ENCODE peak calls at places on chromosomes 4 and X, in eight cellular contexts. One of them, this sample, is unnamed.

GRCh38 chr4:31964691-31965090 is 1244.5 kb downstream of the PCDH7 start:
- DNase-seq in neural progenitor cell: no peak
- DNase-seq in mesenchymal stem cell: no peak
- DNase-seq in GM12878: no peak
- DNase-seq in IMR-90: no peak
- DNase-seq in colonic mucosa: no peak
- DNase-seq in NT2/D1: no peak
- DNase-seq in Karpas-422: no peak
- DNase-seq in this sample: no peak

GRCh38 chrX:2642146-2642545 is 48.9 kb upstream of the CD99 start:
- DNase-seq in neural progenitor cell: no peak
- DNase-seq in mesenchymal stem cell: no peak
- DNase-seq in GM12878: no peak
- DNase-seq in IMR-90: no peak
- DNase-seq in colonic mucosa: no peak
- DNase-seq in NT2/D1: no peak
- DNase-seq in Karpas-422: no peak
- DNase-seq in this sample: no peak

GRCh38 chr4:113474017-113474416 is 287.5 kb downstream of the CAMK2D start:
- DNase-seq in neural progenitor cell: no peak
- DNase-seq in mesenchymal stem cell: peak
- DNase-seq in GM12878: no peak
- DNase-seq in IMR-90: peak
- DNase-seq in colonic mucosa: no peak
- DNase-seq in NT2/D1: no peak
- DNase-seq in Karpas-422: no peak
- DNase-seq in this sample: no peak

GRCh38 chr4:176653406-176654220 is 139.1 kb downstream of the VEGFC start:
- DNase-seq in neural progenitor cell: no peak
- DNase-seq in mesenchymal stem cell: peak
- DNase-seq in GM12878: no peak
- DNase-seq in IMR-90: peak
- DNase-seq in colonic mucosa: no peak
- DNase-seq in NT2/D1: no peak
- DNase-seq in Karpas-422: no peak
- DNase-seq in this sample: no peak

GRCh38 chr4:5825642-5826041 is 67.2 kb downstream of the CRMP1 start:
- DNase-seq in neural progenitor cell: no peak
- DNase-seq in mesenchymal stem cell: no peak
- DNase-seq in GM12878: no peak
- DNase-seq in IMR-90: no peak
- DNase-seq in colonic mucosa: no peak
- DNase-seq in NT2/D1: no peak
- DNase-seq in Karpas-422: no peak
- DNase-seq in this sample: no peak

GRCh38 chrX:334331-334891 is 15.8 kb upstream of the GTPBP6 start:
- DNase-seq in neural progenitor cell: no peak
- DNase-seq in mesenchymal stem cell: no peak
- DNase-seq in GM12878: no peak
- DNase-seq in IMR-90: no peak
- DNase-seq in colonic mucosa: no peak
- DNase-seq in NT2/D1: no peak
- DNase-seq in Karpas-422: no peak
- DNase-seq in this sample: no peak

GRCh38 chr4:83369825-83370639 is 35.4 kb upstream of the HPSE start:
- DNase-seq in neural progenitor cell: no peak
- DNase-seq in mesenchymal stem cell: peak
- DNase-seq in GM12878: no peak
- DNase-seq in IMR-90: peak
- DNase-seq in colonic mucosa: no peak
- DNase-seq in NT2/D1: no peak
- DNase-seq in Karpas-422: no peak
- DNase-seq in this sample: no peak

GRCh38 chrX:41946973-41947612 is 23.7 kb upstream of the CASK start:
- DNase-seq in neural progenitor cell: peak
- DNase-seq in mesenchymal stem cell: no peak
- DNase-seq in GM12878: no peak
- DNase-seq in IMR-90: no peak
- DNase-seq in colonic mucosa: no peak
- DNase-seq in NT2/D1: no peak
- DNase-seq in Karpas-422: no peak
- DNase-seq in this sample: no peak

GRCh38 chr4:118270492-118270891 is 82.3 kb downstream of the PRSS12 start:
- DNase-seq in neural progenitor cell: peak
- DNase-seq in mesenchymal stem cell: peak
- DNase-seq in GM12878: no peak
- DNase-seq in IMR-90: peak
- DNase-seq in colonic mucosa: no peak
- DNase-seq in NT2/D1: no peak
- DNase-seq in Karpas-422: peak
- DNase-seq in this sample: peak

GRCh38 chrX:70331161-70331560 is 41.3 kb downstream of the KIF4A start:
- DNase-seq in neural progenitor cell: no peak
- DNase-seq in mesenchymal stem cell: no peak
- DNase-seq in GM12878: no peak
- DNase-seq in IMR-90: peak
- DNase-seq in colonic mucosa: no peak
- DNase-seq in NT2/D1: no peak
- DNase-seq in Karpas-422: no peak
- DNase-seq in this sample: no peak

GRCh38 chr4:147837435-147837834 is 105.5 kb downstream of the ARHGAP10 start:
- DNase-seq in neural progenitor cell: peak
- DNase-seq in mesenchymal stem cell: peak
- DNase-seq in GM12878: no peak
- DNase-seq in IMR-90: no peak
- DNase-seq in colonic mucosa: no peak
- DNase-seq in NT2/D1: no peak
- DNase-seq in Karpas-422: no peak
- DNase-seq in this sample: no peak

GRCh38 chr4:949656-950055 is 17.4 kb downstream of the TMEM175 start:
- DNase-seq in neural progenitor cell: no peak
- DNase-seq in mesenchymal stem cell: no peak
- DNase-seq in GM12878: no peak
- DNase-seq in IMR-90: no peak
- DNase-seq in colonic mucosa: no peak
- DNase-seq in NT2/D1: no peak
- DNase-seq in Karpas-422: no peak
- DNase-seq in this sample: no peak

GRCh38 chr4:950136-951020 is 18.1 kb downstream of the TMEM175 start:
- DNase-seq in neural progenitor cell: no peak
- DNase-seq in mesenchymal stem cell: no peak
- DNase-seq in GM12878: no peak
- DNase-seq in IMR-90: no peak
- DNase-seq in colonic mucosa: peak
- DNase-seq in NT2/D1: no peak
- DNase-seq in Karpas-422: no peak
- DNase-seq in this sample: no peak

GRCh38 chr4:952881-953573 is 20.3 kb downstream of the DGKQ start:
- DNase-seq in neural progenitor cell: no peak
- DNase-seq in mesenchymal stem cell: no peak
- DNase-seq in GM12878: no peak
- DNase-seq in IMR-90: no peak
- DNase-seq in colonic mucosa: peak
- DNase-seq in NT2/D1: no peak
- DNase-seq in Karpas-422: no peak
- DNase-seq in this sample: no peak

GRCh38 chr4:951594-952468 is 19.6 kb downstream of the TMEM175 start:
- DNase-seq in neural progenitor cell: no peak
- DNase-seq in mesenchymal stem cell: no peak
- DNase-seq in GM12878: no peak
- DNase-seq in IMR-90: no peak
- DNase-seq in colonic mucosa: peak
- DNase-seq in NT2/D1: no peak
- DNase-seq in Karpas-422: no peak
- DNase-seq in this sample: no peak

DNA sequence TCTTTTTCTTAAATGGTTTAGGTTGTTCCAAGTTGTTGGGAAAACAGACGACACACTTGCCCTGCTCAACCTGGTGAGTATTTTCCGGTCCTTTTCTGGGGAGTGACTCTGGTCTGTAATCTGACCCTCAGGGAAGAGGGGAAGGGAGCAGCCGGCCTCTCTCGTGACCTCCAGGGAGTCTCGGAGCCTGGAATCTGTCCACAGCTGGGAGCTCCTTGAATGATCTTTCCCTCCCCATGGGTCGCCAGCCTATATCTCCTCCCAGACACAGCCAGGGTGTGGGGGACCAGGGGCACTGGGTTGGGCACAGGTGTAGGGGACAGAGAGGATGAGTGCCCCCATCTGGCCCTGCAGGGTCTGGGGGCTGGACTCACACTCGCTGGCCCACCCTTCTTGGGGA is 18.9 kb downstream of the TMEM175 start:
- DNase-seq in neural progenitor cell: peak
- DNase-seq in mesenchymal stem cell: no peak
- DNase-seq in GM12878: no peak
- DNase-seq in IMR-90: no peak
- DNase-seq in colonic mucosa: no peak
- DNase-seq in NT2/D1: no peak
- DNase-seq in Karpas-422: no peak
- DNase-seq in this sample: no peak
- H3K9ac ChIP-seq in neural progenitor cell: no peak
- H3K9ac ChIP-seq in mesenchymal stem cell: no peak
- H3K9ac ChIP-seq in GM12878: no peak
- H3K9ac ChIP-seq in IMR-90: no peak
- H3K9ac ChIP-seq in colonic mucosa: no peak
- H3K9ac ChIP-seq in NT2/D1: peak
- H3K9ac ChIP-seq in Karpas-422: no peak
- H3K9ac ChIP-seq in this sample: no peak

DNA sequence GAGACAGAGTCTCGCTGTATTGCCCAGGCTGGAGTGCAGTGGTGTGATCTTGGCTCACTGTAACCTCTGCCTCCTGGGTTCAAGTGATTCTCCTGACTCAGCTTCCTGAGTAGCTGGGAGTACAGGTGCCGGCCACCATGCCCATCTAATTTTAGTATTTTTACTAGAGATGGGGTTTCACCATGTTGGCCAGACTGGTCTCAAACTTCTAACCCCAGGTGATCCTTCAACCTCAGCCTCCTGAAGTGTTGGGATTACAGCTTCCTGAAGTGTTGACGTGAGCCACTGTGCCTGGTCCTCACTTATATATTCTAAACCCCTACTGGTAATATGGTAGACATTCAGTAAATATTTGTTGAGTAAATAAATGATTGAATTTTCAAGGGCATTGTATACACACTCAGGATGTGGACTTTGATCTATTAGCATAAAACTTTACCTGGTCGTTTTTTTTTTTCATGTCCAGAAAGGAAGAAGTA is 33.0 kb downstream of the MTHFD2L start:
- DNase-seq in neural progenitor cell: no peak
- DNase-seq in mesenchymal stem cell: no peak
- DNase-seq in GM12878: no peak
- DNase-seq in IMR-90: no peak
- DNase-seq in colonic mucosa: no peak
- DNase-seq in NT2/D1: no peak
- DNase-seq in Karpas-422: no peak
- DNase-seq in this sample: no peak
- H3K9ac ChIP-seq in neural progenitor cell: no peak
- H3K9ac ChIP-seq in mesenchymal stem cell: no peak
- H3K9ac ChIP-seq in GM12878: no peak
- H3K9ac ChIP-seq in IMR-90: no peak
- H3K9ac ChIP-seq in colonic mucosa: no peak
- H3K9ac ChIP-seq in NT2/D1: no peak
- H3K9ac ChIP-seq in Karpas-422: no peak
- H3K9ac ChIP-seq in this sample: no peak

DNA sequence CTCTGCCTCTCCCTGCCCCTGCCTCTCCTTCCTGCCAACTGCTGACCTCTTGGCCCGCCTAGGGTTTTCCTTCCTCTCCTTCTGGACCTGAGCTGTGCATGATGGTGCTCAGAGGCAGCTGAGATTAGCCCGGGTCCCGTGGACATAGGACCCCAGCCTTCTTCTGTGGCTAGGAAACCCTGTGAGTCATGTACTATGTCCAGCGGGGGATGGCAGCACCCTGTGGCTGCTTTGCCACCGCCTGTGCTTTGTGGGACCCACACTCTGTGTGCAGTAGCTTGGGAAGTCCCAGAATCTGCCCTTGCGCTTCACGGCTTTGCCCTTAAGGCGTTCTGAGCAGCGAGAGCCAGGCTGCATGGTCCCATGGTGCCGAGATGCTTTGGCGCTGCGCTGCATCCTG is 105.5 kb upstream of the PSAPL1 start:
- DNase-seq in neural progenitor cell: no peak
- DNase-seq in mesenchymal stem cell: no peak
- DNase-seq in GM12878: no peak
- DNase-seq in IMR-90: no peak
- DNase-seq in colonic mucosa: no peak
- DNase-seq in NT2/D1: no peak
- DNase-seq in Karpas-422: peak
- DNase-seq in this sample: no peak
- H3K9ac ChIP-seq in neural progenitor cell: no peak
- H3K9ac ChIP-seq in mesenchymal stem cell: no peak
- H3K9ac ChIP-seq in GM12878: no peak
- H3K9ac ChIP-seq in IMR-90: no peak
- H3K9ac ChIP-seq in colonic mucosa: no peak
- H3K9ac ChIP-seq in NT2/D1: no peak
- H3K9ac ChIP-seq in Karpas-422: no peak
- H3K9ac ChIP-seq in this sample: no peak

GRCh38 chr4:39085891-39086290 is 23.9 kb downstream of the KLHL5 start:
- DNase-seq in neural progenitor cell: no peak
- DNase-seq in mesenchymal stem cell: no peak
- DNase-seq in GM12878: no peak
- DNase-seq in IMR-90: no peak
- DNase-seq in colonic mucosa: no peak
- DNase-seq in NT2/D1: no peak
- DNase-seq in Karpas-422: no peak
- DNase-seq in this sample: no peak
- H3K9ac ChIP-seq in neural progenitor cell: no peak
- H3K9ac ChIP-seq in mesenchymal stem cell: no peak
- H3K9ac ChIP-seq in GM12878: no peak
- H3K9ac ChIP-seq in IMR-90: no peak
- H3K9ac ChIP-seq in colonic mucosa: no peak
- H3K9ac ChIP-seq in NT2/D1: no peak
- H3K9ac ChIP-seq in Karpas-422: no peak
- H3K9ac ChIP-seq in this sample: no peak

GRCh38 chrX:40172980-40173661 is 75.4 kb upstream of the BCOR start:
- DNase-seq in neural progenitor cell: no peak
- DNase-seq in mesenchymal stem cell: peak
- DNase-seq in GM12878: no peak
- DNase-seq in IMR-90: no peak
- DNase-seq in colonic mucosa: peak
- DNase-seq in NT2/D1: no peak
- DNase-seq in Karpas-422: no peak
- DNase-seq in this sample: no peak
- H3K9ac ChIP-seq in neural progenitor cell: no peak
- H3K9ac ChIP-seq in mesenchymal stem cell: peak
- H3K9ac ChIP-seq in GM12878: peak
- H3K9ac ChIP-seq in IMR-90: no peak
- H3K9ac ChIP-seq in colonic mucosa: no peak
- H3K9ac ChIP-seq in NT2/D1: peak
- H3K9ac ChIP-seq in Karpas-422: peak
- H3K9ac ChIP-seq in this sample: peak

This sample was measured in endothelial cell of umbilical vein.